ENCODE peak calls at places on chromosomes 5 and 9, in ten cellular contexts. D is GDM1; K is activated effector memory CD4-positive, alpha-beta T cell treated with anti-CD3 and anti-CD28 coated beads, Interleukin-2, amount 50 U/mL, for 16 hours; T is amniotic stem cell; B is fibroblast of pulmonary artery; A is mucosa of descending colon; M is cardiac muscle cell; L is HS-27A; H is NCI-H748 treated with DMSO at 0.1 percent for 48 hours; N is psoas muscle. J is an unnamed sample.

GRCh38 chr5:177300236-177300880 is 3.2 kb downstream of the RAB24 start:
- DNase-seq in D (peak; percentile 85), K (peak; percentile 83), T (no peak), B (peak; percentile 72), A (peak; percentile 80), M (peak; percentile 82), L (no peak), H (no peak), N (no peak), J (peak; percentile 35)

GRCh38 chr5:40615586-40616193 is 64.0 kb upstream of the PTGER4 start:
- DNase-seq in D (no peak), K (no peak), T (no peak), B (peak; percentile 28), A (no peak), M (peak; percentile 26), L (no peak), H (no peak), N (no peak), J (no peak)

GRCh38 chr5:5363045-5363444 is 59.4 kb upstream of the ICE1 start:
- DNase-seq in D (no peak), K (no peak), T (no peak), B (no peak), A (no peak), M (no peak), L (no peak), H (no peak), N (no peak), J (no peak)

GRCh38 chr9:21616082-21616778 is 134.1 kb upstream of the IFNE start:
- DNase-seq in D (no peak), K (no peak), T (peak; percentile 75), B (peak; percentile 90), A (no peak), M (peak; percentile 89), L (peak; percentile 12), H (no peak), N (no peak), J (no peak)

GRCh38 chr9:81529556-81530193 is 159.7 kb downstream of the TLE1 start:
- DNase-seq in D (no peak), K (no peak), T (peak; percentile 17), B (peak; percentile 75), A (no peak), M (peak; percentile 52), L (no peak), H (no peak), N (peak; percentile 22), J (peak; percentile 80)

GRCh38 chr5:62082370-62082778 is 223.6 kb upstream of the KIF2A start:
- DNase-seq in D (no peak), K (no peak), T (peak; percentile 14), B (no peak), A (no peak), M (no peak), L (peak; percentile 52), H (no peak), N (no peak), J (peak; percentile 43)

GRCh38 chr9:107019216-107019615 is 156.2 kb downstream of the ZNF462 start:
- DNase-seq in D (no peak), K (no peak), T (peak; percentile 4), B (peak; percentile 64), A (no peak), M (peak; percentile 70), L (no peak), H (no peak), N (no peak), J (peak; percentile 19)

GRCh38 chr5:173823721-173824567 is 64.2 kb upstream of the CPEB4 start:
- DNase-seq in D (no peak), K (no peak), T (peak; percentile 33), B (peak; percentile 87), A (no peak), M (peak; percentile 92), L (peak; percentile 27), H (no peak), N (no peak), J (no peak)

GRCh38 chr5:64637837-64638443 is 52.4 kb upstream of the SHISAL2B start:
- DNase-seq in D (no peak), K (no peak), T (no peak), B (no peak), A (no peak), M (no peak), L (no peak), H (no peak), N (no peak), J (peak; percentile 38)

GRCh38 chr5:122262107-122262506 is 49.9 kb upstream of the SNCAIP start:
- DNase-seq in D (no peak), K (no peak), T (no peak), B (peak; percentile 34), A (no peak), M (peak; percentile 47), L (no peak), H (no peak), N (no peak), J (no peak)

GRCh38 chr5:16803831-16804230 is 132.3 kb downstream of the MYO10 start:
- DNase-seq in D (no peak), K (no peak), T (no peak), B (no peak), A (no peak), M (no peak), L (no peak), H (no peak), N (no peak), J (no peak)

GRCh38 chr9:104787306-104788015 is 23.5 kb downstream of the NIPSNAP3B start:
- DNase-seq in D (no peak), K (no peak), T (no peak), B (no peak), A (no peak), M (no peak), L (no peak), H (no peak), N (no peak), J (no peak)

GRCh38 chr9:3177362-3177761 is 333.5 kb upstream of the PUM3 start:
- DNase-seq in D (peak; percentile 18), K (no peak), T (no peak), B (no peak), A (no peak), M (no peak), L (no peak), H (no peak), N (no peak), J (peak; percentile 52)

GRCh38 chr5:112694853-112695709 is 42.6 kb upstream of the APC start:
- DNase-seq in D (no peak), K (no peak), T (peak; percentile 2), B (peak; percentile 76), A (no peak), M (peak; percentile 79), L (no peak), H (no peak), N (no peak), J (no peak)

GRCh38 chr9:89786650-89787049 is 181.8 kb downstream of the GADD45G start:
- DNase-seq in D (no peak), K (no peak), T (no peak), B (peak; percentile 25), A (no peak), M (peak; percentile 35), L (no peak), H (no peak), N (no peak), J (peak; percentile 63)

GRCh38 chr5:38853753-38854470 is 8.1 kb downstream of the OSMR start:
- DNase-seq in D (no peak), K (no peak), T (peak; percentile 54), B (peak; percentile 93), A (no peak), M (peak; percentile 87), L (peak; percentile 96), H (no peak), N (no peak), J (no peak)

GRCh38 chr5:131209506-131210191 is 38.9 kb downstream of the LYRM7 start:
- DNase-seq in D (peak; percentile 77), K (peak; percentile 70), T (no peak), B (no peak), A (no peak), M (no peak), L (no peak), H (no peak), N (no peak), J (peak; percentile 87)

GRCh38 chr9:14428781-14429230 is 114.9 kb upstream of the NFIB start:
- DNase-seq in D (no peak), K (peak; percentile 73), T (peak; percentile 74), B (peak; percentile 89), A (no peak), M (peak; percentile 91), L (no peak), H (peak; percentile 83), N (peak; percentile 67), J (peak; percentile 91)

GRCh38 chr5:178839319-178839704 is 20.4 kb upstream of the ZNF354B start:
- DNase-seq in D (peak; percentile 57), K (peak; percentile 75), T (no peak), B (peak; percentile 47), A (no peak), M (peak; percentile 36), L (no peak), H (no peak), N (peak; percentile 34), J (peak; percentile 77)

GRCh38 chr9:127540664-127541041 is 71.4 kb upstream of the STXBP1 start:
- DNase-seq in D (no peak), K (no peak), T (no peak), B (no peak), A (no peak), M (no peak), L (no peak), H (no peak), N (no peak), J (no peak)

GRCh38 chr9:84953252-84953773 is 283.8 kb downstream of the NTRK2 start:
- DNase-seq in D (no peak), K (no peak), T (no peak), B (no peak), A (no peak), M (no peak), L (no peak), H (no peak), N (no peak), J (peak; percentile 27)

GRCh38 chr5:149207821-149208220 is 63.8 kb upstream of the AFAP1L1 start:
- DNase-seq in D (no peak), K (no peak), T (no peak), B (no peak), A (no peak), M (no peak), L (no peak), H (no peak), N (no peak), J (no peak)

GRCh38 chr5:24163091-24163490 is 481.7 kb downstream of the CDH10 start:
- DNase-seq in D (no peak), K (no peak), T (no peak), B (no peak), A (no peak), M (no peak), L (no peak), H (no peak), N (no peak), J (no peak)

GRCh38 chr9:136181784-136182421 is 23.0 kb downstream of the LHX3 start:
- DNase-seq in D (no peak), K (no peak), T (no peak), B (no peak), A (no peak), M (no peak), L (no peak), H (no peak), N (no peak), J (no peak)

GRCh38 chr5:87909382-87909781 is 359.3 kb downstream of the TMEM161B start:
- DNase-seq in D (no peak), K (no peak), T (no peak), B (no peak), A (no peak), M (no peak), L (no peak), H (no peak), N (no peak), J (peak; percentile 35)

GRCh38 chr5:57841671-57842375 is 359.2 kb upstream of the ACTBL2 start:
- DNase-seq in D (no peak), K (no peak), T (peak; percentile 58), B (peak; percentile 96), A (no peak), M (peak; percentile 90), L (peak; percentile 93), H (no peak), N (no peak), J (no peak)

GRCh38 chr5:16515532-16515931 is 49.9 kb upstream of the ZNF622 start:
- DNase-seq in D (no peak), K (no peak), T (no peak), B (no peak), A (no peak), M (no peak), L (no peak), H (no peak), N (no peak), J (no peak)

GRCh38 chr5:119276976-119277375 is 78.8 kb upstream of the TNFAIP8 start:
- DNase-seq in D (no peak), K (no peak), T (no peak), B (no peak), A (no peak), M (no peak), L (no peak), H (no peak), N (no peak), J (no peak)

J was measured in NCI-H69.